ENCODE peak calls at places on chromosomes 1 and 21, in four cellular contexts. H is endothelial cell, B is lower leg skin, T is NCI-H774. X is an unnamed sample.

GRCh38 chr1:15684468-15685283 is 556 bp downstream of the PLEKHM2 start:
- DNase-seq in H (peak; percentile 56), T (no peak), B (no peak), X (peak; percentile 43)

GRCh38 chr1:43612406-43612805 is 37.5 kb upstream of the KDM4A start:
- DNase-seq in T (no peak), H (no peak), B (no peak), X (no peak)

GRCh38 chr21:35571910-35572309 is 488.4 kb downstream of the SETD4 start:
- DNase-seq in T (no peak), B (no peak), H (no peak), X (no peak)

GRCh38 chr1:45340816-45341215 is 576 bp upstream of the MUTYH start:
- DNase-seq in B (no peak), H (no peak), T (no peak), X (peak; percentile 74)

GRCh38 chr1:152347116-152347728 is 12.6 kb downstream of the FLG2 start:
- DNase-seq in B (peak; percentile 61), H (peak; percentile 73), T (peak; percentile 26), X (peak; percentile 58)

GRCh38 chr1:243508303-243508713 is 252.5 kb downstream of the SDCCAG8 start:
- DNase-seq in T (no peak), H (no peak), B (no peak), X (no peak)

GRCh38 chr1:39507230-39507928 is 15.9 kb downstream of the BMP8A start:
- DNase-seq in H (peak; percentile 41), T (no peak), B (no peak), X (peak; percentile 23)

GRCh38 chr1:101507547-101507971 is 270.7 kb downstream of the S1PR1 start:
- DNase-seq in B (no peak), H (no peak), T (no peak), X (no peak)

GRCh38 chr1:161175771-161176453 is 1.4 kb downstream of the B4GALT3 start:
- DNase-seq in H (no peak), B (no peak), T (no peak), X (peak; percentile 62)

GRCh38 chr21:45573452-45574035 is 31.3 kb upstream of the SLC19A1 start:
- DNase-seq in H (no peak), B (no peak), T (no peak), X (no peak)

GRCh38 chr1:197285526-197286217 is 17.6 kb downstream of the CRB1 start:
- DNase-seq in T (no peak), H (no peak), B (no peak), X (no peak)

GRCh38 chr1:19003371-19004290 is 47.2 kb upstream of the IFFO2 start:
- DNase-seq in H (no peak), T (no peak), B (no peak), X (no peak)

GRCh38 chr1:200670215-200671118 is 760 bp upstream of the DDX59 start:
- DNase-seq in T (peak; percentile 47), H (no peak), B (peak; percentile 45), X (peak; percentile 58)

GRCh38 chr1:92277105-92277504 is 21.7 kb downstream of the GLMN start:
- DNase-seq in B (no peak), H (no peak), T (no peak), X (no peak)

GRCh38 chr1:240526321-240526720 is 85.6 kb downstream of the GREM2 start:
- DNase-seq in H (no peak), B (no peak), T (no peak), X (no peak)

GRCh38 chr1:41804176-41804575 is 114.5 kb downstream of the HIVEP3 start:
- DNase-seq in T (no peak), B (no peak), H (no peak), X (peak; percentile 27)

GRCh38 chr21:29163381-29164115 is 33.1 kb downstream of the MAP3K7CL start:
- DNase-seq in B (no peak), T (no peak), H (no peak), X (no peak)

GRCh38 chr1:196723325-196724185 is 51.1 kb upstream of the CFHR3 start:
- DNase-seq in B (no peak), H (peak; percentile 59), T (no peak), X (peak; percentile 58)

GRCh38 chr1:192675716-192676115 is 39.8 kb downstream of the RGS13 start:
- DNase-seq in T (no peak), B (no peak), H (no peak), X (no peak)

GRCh38 chr1:24316659-24317058 is 2.5 kb upstream of the GRHL3 start:
- DNase-seq in T (no peak), B (no peak), H (no peak), X (no peak)

GRCh38 chr1:23528245-23528978 is 2.6 kb downstream of the E2F2 start:
- DNase-seq in B (peak; percentile 89), H (no peak), T (peak; percentile 21), X (peak; percentile 96)